ENCODE peak calls at places on chromosomes 11 and 22, in six cellular contexts. N is MCF 10A; T is lower leg skin; G is cardiac muscle cell; B is Calu3; Y is CD4-positive, alpha-beta T cell. A is an unnamed sample.

GRCh38 chr11:9758676-9759518 is 95.0 kb downstream of the SWAP70 start:
- DNase-seq in Y (peak), B (peak), N (peak), G (peak), T (peak), A (peak)

GRCh38 chr22:47106806-47107205 is 344.4 kb downstream of the TBC1D22A start:
- DNase-seq in T (peak), G (no peak), B (no peak), N (no peak), Y (no peak), A (no peak)

GRCh38 chr11:11895672-11896071 is 53.9 kb downstream of the USP47 start:
- DNase-seq in N (no peak), G (peak), Y (no peak), T (no peak), B (no peak), A (no peak)

GRCh38 chr11:134476435-134477021 is 64.5 kb upstream of the B3GAT1 start:
- DNase-seq in T (no peak), Y (no peak), G (peak), N (peak), B (no peak), A (peak)

GRCh38 chr11:6443269-6444003 is 2.6 kb upstream of the HPX start:
- DNase-seq in G (peak), N (peak), Y (peak), T (peak), B (peak), A (no peak)

GRCh38 chr11:131717616-131718015 is 347.2 kb downstream of the NTM start:
- DNase-seq in G (no peak), Y (no peak), B (no peak), T (no peak), N (no peak), A (no peak)

GRCh38 chr11:2574553-2575535 is 125.0 kb downstream of the KCNQ1OT1 start:
- DNase-seq in T (peak), N (no peak), Y (no peak), B (no peak), G (peak), A (no peak)

GRCh38 chr11:7595951-7596350 is 77.3 kb downstream of the CYB5R2 start:
- DNase-seq in N (no peak), G (no peak), T (no peak), B (no peak), Y (no peak), A (no peak)

GRCh38 chr22:49291169-49291568 is 536.5 kb downstream of the BRD1 start:
- DNase-seq in G (no peak), T (peak), N (no peak), B (no peak), Y (no peak), A (no peak)

GRCh38 chr11:79232346-79232745 is 208.5 kb downstream of the TENM4 start:
- DNase-seq in T (peak), G (peak), B (no peak), Y (no peak), N (no peak), A (no peak)

GRCh38 chr22:31790240-31790639 is 36.4 kb downstream of the DEPDC5 start:
- DNase-seq in Y (no peak), T (no peak), N (no peak), B (no peak), G (no peak), A (no peak)

GRCh38 chr11:62791501-62792192 is at the start of gene TMEM223:
- DNase-seq in Y (peak), T (peak), N (peak), G (peak), B (peak), A (peak)

GRCh38 chr22:31695423-31695822 is 33.4 kb upstream of the PISD start:
- DNase-seq in Y (no peak), B (no peak), N (no peak), G (peak), T (peak), A (no peak)

GRCh38 chr22:26485013-26485412 is 1.3 kb downstream of the SRRD start:
- DNase-seq in T (no peak), B (no peak), G (no peak), Y (no peak), N (peak), A (no peak)

DNA sequence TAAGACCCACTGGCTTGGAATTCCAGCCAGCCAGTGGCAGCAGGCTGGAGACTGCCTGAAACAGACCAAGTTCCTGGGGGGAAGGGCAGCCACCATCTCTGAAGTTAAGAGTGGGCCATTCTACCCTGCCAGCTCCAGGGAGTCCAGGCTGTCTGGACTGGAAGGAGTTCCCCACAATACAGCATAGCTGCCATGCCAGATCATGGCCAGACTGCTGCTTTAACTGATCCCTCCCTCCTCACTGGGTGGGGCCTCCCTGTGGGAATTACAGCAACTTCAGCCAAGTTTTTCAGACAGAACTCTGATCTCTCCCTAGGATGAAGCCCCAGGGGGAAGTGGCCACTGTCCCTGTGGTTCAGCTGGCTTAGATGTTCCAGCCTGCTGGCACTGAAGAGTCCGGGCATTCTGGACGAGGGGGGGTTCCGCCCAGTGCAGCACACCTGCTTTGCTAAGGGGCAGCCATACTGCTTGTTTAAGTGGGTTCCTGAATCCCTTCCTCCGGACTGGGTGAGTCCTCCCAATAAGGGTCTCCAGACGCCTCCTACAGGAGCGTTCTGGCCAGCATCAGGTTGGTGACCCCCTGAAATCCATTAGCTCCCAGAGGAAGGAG is 455.4 kb downstream of the DLG2 start:
- DNase-seq in Y (no peak), T (no peak), N (peak), B (no peak), G (no peak), A (no peak)
- TF ChIP-seq CTCF in Y (no peak), T (no peak), N (no peak), B (no peak), G (no peak), A (no peak)

GRCh38 chr11:61613711-61614254 is 32.9 kb upstream of the SYT7 start:
- DNase-seq in N (no peak), G (no peak), Y (no peak), T (no peak), B (no peak), A (no peak)

GRCh38 chr11:61619827-61620226 is 39.0 kb upstream of the SYT7 start:
- DNase-seq in G (no peak), N (no peak), B (no peak), T (no peak), Y (no peak), A (no peak)

GRCh38 chr11:61618991-61619390 is 38.1 kb upstream of the SYT7 start:
- DNase-seq in G (no peak), N (no peak), T (no peak), B (no peak), Y (no peak), A (no peak)

GRCh38 chr11:61617515-61617914 is 36.6 kb upstream of the SYT7 start:
- DNase-seq in N (no peak), G (no peak), Y (no peak), B (no peak), T (no peak), A (no peak)

GRCh38 chr11:61616443-61616842 is 35.6 kb upstream of the SYT7 start:
- DNase-seq in B (no peak), T (no peak), G (peak), Y (no peak), N (no peak), A (no peak)
- TF ChIP-seq CTCF in B (no peak), T (no peak), G (no peak), Y (no peak), N (no peak), A (no peak)

DNA sequence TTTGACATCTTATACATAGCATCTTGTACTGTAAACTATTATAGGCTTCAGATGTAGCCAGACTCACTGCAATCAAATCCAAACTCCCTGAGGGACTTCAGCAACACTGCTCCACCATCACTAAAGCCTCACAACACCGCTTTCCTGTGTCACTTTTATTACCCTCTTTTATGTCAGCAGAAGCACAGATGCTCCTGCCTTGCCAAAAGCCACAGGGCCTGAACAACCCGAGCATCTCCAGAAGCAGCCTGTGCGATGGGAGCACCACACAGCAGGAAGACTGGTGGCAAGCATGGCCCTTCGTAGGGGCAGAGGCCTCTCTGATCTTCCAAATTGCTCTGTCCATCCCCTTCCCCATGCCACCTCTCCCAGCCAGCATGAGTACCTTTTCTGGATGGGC is 22.9 kb downstream of the TMEM123 start:
- DNase-seq in T (no peak), G (no peak), Y (no peak), B (no peak), N (no peak), A (no peak)
- TF ChIP-seq CTCF in T (no peak), G (no peak), Y (no peak), B (no peak), N (no peak), A (no peak)

GRCh38 chr11:65477271-65478029 is 21.4 kb upstream of the MALAT1 start:
- DNase-seq in N (peak), Y (peak), T (peak), G (peak), B (peak), A (peak)

GRCh38 chr11:65476632-65477270 is 22.1 kb upstream of the MALAT1 start:
- DNase-seq in N (no peak), G (no peak), B (no peak), Y (no peak), T (peak), A (no peak)

GRCh38 chr11:65478411-65479183 is 20.2 kb upstream of the MALAT1 start:
- DNase-seq in G (peak), Y (no peak), B (no peak), N (no peak), T (peak), A (no peak)

GRCh38 chr11:65482306-65482850 is 16.5 kb upstream of the MALAT1 start:
- DNase-seq in Y (no peak), G (no peak), T (no peak), B (no peak), N (no peak), A (no peak)

DNA sequence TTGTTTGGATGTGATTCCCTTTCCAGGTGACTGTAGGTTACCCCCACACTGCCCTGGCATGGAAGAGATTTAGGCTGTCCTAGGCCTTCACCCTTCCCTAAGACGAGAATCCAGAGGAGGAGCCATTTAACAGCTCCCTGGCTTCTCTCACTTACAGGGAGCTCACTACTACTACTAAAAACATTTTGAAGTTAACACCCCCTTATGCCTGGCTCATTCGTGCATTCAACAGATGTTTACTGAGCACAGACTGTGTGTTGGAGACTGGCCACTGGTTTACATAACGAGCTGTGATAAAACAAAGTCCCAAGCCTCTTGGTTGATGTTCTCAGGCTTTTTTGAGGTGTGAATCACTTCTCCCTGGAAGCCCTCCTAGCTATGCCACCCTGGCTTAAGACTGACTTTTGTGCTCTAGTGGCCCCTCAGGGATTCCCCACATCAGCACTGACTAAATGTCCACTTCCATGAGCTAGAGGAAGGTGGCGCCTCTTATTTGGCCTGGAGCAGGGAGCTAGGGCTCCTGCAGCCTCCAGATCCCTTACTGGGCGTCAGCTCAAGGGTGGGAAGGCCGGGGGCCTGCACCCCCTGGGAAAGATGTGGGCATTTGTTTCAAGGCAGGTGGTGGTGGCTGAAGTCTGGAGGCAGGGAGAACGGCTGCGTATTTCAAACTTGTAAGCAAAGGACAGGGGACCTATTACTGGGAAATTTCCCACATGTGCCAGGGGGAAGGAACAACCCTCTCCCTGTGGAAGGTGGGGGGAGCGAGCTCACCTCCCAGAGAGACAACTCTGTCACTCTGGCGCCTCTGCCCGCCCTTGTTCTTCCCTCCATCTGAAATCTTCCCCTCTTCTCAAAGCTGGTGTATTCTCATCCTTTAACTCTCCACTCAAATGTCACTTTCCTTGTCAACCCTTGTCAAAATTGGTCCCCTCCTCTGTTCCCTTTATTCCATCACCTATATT is 19.4 kb upstream of the MALAT1 start:
- DNase-seq in N (peak), T (peak), Y (no peak), B (no peak), G (peak), A (no peak)
- TF ChIP-seq CTCF in N (peak), T (peak), Y (no peak), B (no peak), G (peak), A (peak)

GRCh38 chr11:1567052-1567720 is 4.9 kb downstream of the DUSP8 start:
- DNase-seq in T (no peak), Y (no peak), G (no peak), B (no peak), N (no peak), A (no peak)

GRCh38 chr11:1565904-1566247 is 6.2 kb downstream of the DUSP8 start:
- DNase-seq in T (no peak), N (no peak), Y (no peak), G (no peak), B (no peak), A (no peak)

GRCh38 chr11:1567721-1568100 is 4.4 kb downstream of the DUSP8 start:
- DNase-seq in T (no peak), B (no peak), N (no peak), G (no peak), Y (no peak), A (no peak)

GRCh38 chr11:1565173-1565903 is 6.7 kb downstream of the DUSP8 start:
- DNase-seq in N (no peak), T (no peak), Y (no peak), B (no peak), G (no peak), A (no peak)

DNA sequence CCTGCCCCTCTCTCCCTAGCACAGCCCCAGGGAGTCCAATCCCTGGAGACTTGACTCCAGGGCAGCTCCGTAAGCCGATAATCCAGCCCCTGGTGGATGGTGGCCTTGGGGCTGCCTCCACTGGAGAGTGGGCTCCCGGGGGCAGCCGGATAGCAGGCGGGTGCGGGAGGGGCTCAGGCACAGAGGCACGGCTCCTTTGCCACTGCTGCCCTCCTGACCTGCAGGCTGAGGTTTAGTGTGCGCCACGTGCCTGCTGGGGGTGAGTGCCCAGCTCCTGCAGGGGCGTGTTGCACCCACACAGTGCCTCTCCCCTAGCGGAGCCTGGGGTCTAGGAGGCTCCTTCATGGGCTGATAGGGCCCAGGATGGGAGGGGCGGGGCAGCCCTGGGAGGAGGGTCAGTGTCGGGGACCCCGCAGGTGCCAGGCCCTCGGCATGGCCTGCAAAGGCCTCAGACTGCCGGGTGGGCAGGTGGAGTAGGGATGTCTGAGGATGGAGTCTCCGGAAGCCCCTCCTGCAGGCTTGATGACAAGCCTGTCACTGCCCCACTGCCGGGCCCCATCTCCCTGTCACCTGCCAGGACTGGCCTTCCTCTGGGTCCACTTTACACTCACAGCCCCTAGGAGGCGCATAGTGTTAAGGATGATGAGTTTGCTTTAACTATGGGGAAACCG is 5.6 kb downstream of the DUSP8 start:
- DNase-seq in T (no peak), N (no peak), Y (no peak), B (no peak), G (no peak), A (no peak)
- TF ChIP-seq CTCF in T (no peak), N (no peak), Y (no peak), B (no peak), G (no peak), A (no peak)

GRCh38 chr11:44727373-44728084 is 767 bp downstream of the TSPAN18 start:
- DNase-seq in Y (peak), B (peak), T (peak), N (peak), G (peak), A (peak)

GRCh38 chr11:44726278-44727113 is at the start of gene TSPAN18:
- DNase-seq in G (no peak), N (no peak), B (no peak), T (no peak), Y (peak), A (no peak)

GRCh38 chr11:44728085-44728410 is 1.3 kb downstream of the TSPAN18 start:
- DNase-seq in T (no peak), Y (no peak), B (no peak), G (no peak), N (no peak), A (no peak)

GRCh38 chr11:44727114-44727372 is 281 bp downstream of the TSPAN18 start:
- DNase-seq in N (no peak), B (no peak), G (no peak), Y (no peak), T (no peak), A (no peak)

GRCh38 chr11:44725016-44725651 is 1.6 kb upstream of the TSPAN18 start:
- DNase-seq in B (no peak), Y (no peak), N (no peak), T (no peak), G (no peak), A (no peak)
- TF ChIP-seq CTCF in B (no peak), Y (no peak), N (no peak), T (no peak), G (no peak), A (no peak)

DNA sequence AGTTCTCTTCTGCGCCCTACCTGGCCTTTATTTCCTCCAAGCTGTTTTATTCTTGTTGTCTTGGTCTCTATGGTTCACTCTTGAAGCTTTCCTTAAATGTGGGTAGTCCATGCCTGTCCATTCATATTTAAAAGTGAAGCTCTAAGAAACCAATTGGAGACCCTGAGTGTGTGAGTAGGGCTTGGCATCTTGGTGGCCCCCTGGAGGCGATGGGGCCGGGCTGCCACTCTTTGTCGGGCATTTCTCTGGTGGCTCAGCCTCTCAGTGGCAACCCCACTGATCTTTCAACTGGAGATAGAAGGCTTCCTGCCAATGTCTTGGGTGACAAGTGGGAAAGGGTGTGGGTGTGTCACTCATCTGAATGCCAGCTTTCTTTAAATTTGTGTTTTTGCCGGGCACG is 9.1 kb downstream of the TRPT1 start:
- DNase-seq in B (no peak), G (no peak), T (no peak), N (no peak), Y (no peak), A (no peak)
- TF ChIP-seq CTCF in B (no peak), G (no peak), T (no peak), N (no peak), Y (no peak), A (no peak)

GRCh38 chr11:66264893-66265292 is 3.5 kb upstream of the RAB1B start:
- DNase-seq in T (no peak), N (peak), Y (no peak), G (no peak), B (peak), A (no peak)
- TF ChIP-seq CTCF in T (no peak), N (peak), Y (no peak), G (peak), B (peak), A (peak)